ENCODE peak calls at places on chromosomes 3 and 15, in seven cellular contexts. K, X, E, C, N, B and F are unnamed samples.

GRCh38 chr3:143529018-143529478 is 319.2 kb downstream of the SLC9A9 start:
- DNase-seq in K (no peak), X (no peak), E (no peak), C (no peak), N (peak), B (no peak), F (no peak)

GRCh38 chr3:196661400-196661799 is 21.9 kb downstream of the NRROS start:
- DNase-seq in K (no peak), X (no peak), E (no peak), C (no peak), N (no peak), B (peak), F (no peak)

GRCh38 chr15:37220949-37221670 is 120.8 kb upstream of the MEIS2 start:
- DNase-seq in K (no peak), X (no peak), E (peak), C (no peak), N (no peak), B (peak), F (no peak)

GRCh38 chr15:56654624-56655023 is 78.7 kb downstream of the ZNF280D start:
- DNase-seq in K (no peak), X (no peak), E (no peak), C (no peak), N (peak), B (no peak), F (no peak)

GRCh38 chr3:38039101-38039898 is at the start of gene DLEC1:
- DNase-seq in K (no peak), X (no peak), E (no peak), C (peak), N (peak), B (peak), F (no peak)

GRCh38 chr3:123344941-123345594 is 103.8 kb downstream of the ADCY5 start:
- DNase-seq in K (no peak), X (no peak), E (no peak), C (no peak), N (no peak), B (peak), F (no peak)

GRCh38 chr3:11810276-11810675 is 36.4 kb downstream of the TAMM41 start:
- DNase-seq in K (no peak), X (no peak), E (no peak), C (no peak), N (peak), B (no peak), F (no peak)

GRCh38 chr3:14862303-14862660 is 43.5 kb downstream of the FGD5 start:
- DNase-seq in K (no peak), X (no peak), E (no peak), C (no peak), N (no peak), B (no peak), F (no peak)

GRCh38 chr3:28322464-28322863 is 26.1 kb upstream of the ZCWPW2 start:
- DNase-seq in K (no peak), X (no peak), E (no peak), C (no peak), N (peak), B (no peak), F (no peak)

GRCh38 chr3:179558742-179559364 is 3.9 kb upstream of the ACTL6A start:
- DNase-seq in K (peak), X (peak), E (peak), C (no peak), N (peak), B (peak), F (peak)

GRCh38 chr3:69370156-69370944 is 15.5 kb downstream of the FRMD4B start:
- DNase-seq in K (no peak), X (no peak), E (no peak), C (no peak), N (peak), B (no peak), F (no peak)

GRCh38 chr3:49357466-49358216 is 512 bp downstream of the GPX1 start:
- DNase-seq in K (peak), X (peak), E (no peak), C (no peak), N (peak), B (peak), F (peak)